ENCODE peak calls at places on chromosomes 11 and 22, in ten cellular contexts. V, W, O, E, A, P, D, T, R and Y are unnamed samples.

GRCh38 chr11:126384053-126384335 is 28.5 kb downstream of the ST3GAL4 start:
- DNase-seq in W (no peak), O (no peak), A (no peak), E (no peak), P (no peak), V (no peak), D (no peak), T (no peak), R (no peak), Y (no peak)

GRCh38 chr11:85620243-85620642 is 6.9 kb downstream of the DLG2 start:
- DNase-seq in W (no peak), V (no peak), T (no peak), E (no peak), R (no peak), D (no peak), P (no peak), A (no peak), O (no peak), Y (no peak)

GRCh38 chr11:69194396-69194795 is 38.7 kb downstream of the SMIM38 start:
- DNase-seq in R (no peak), V (no peak), O (no peak), W (no peak), E (no peak), A (no peak), D (no peak), P (no peak), T (no peak), Y (no peak)

GRCh38 chr11:43736502-43737193 is 56.1 kb downstream of the HSD17B12 start:
- DNase-seq in V (peak), D (no peak), A (no peak), E (no peak), O (no peak), P (no peak), T (no peak), W (no peak), R (no peak), Y (no peak)

GRCh38 chr11:8721740-8722139 is 39.1 kb downstream of the RPL27A start:
- DNase-seq in E (no peak), T (no peak), D (no peak), R (no peak), V (no peak), W (no peak), O (no peak), P (no peak), A (no peak), Y (no peak)

GRCh38 chr11:83282084-83282716 is 4.0 kb downstream of the CCDC90B start:
- DNase-seq in V (no peak), A (no peak), W (no peak), P (no peak), O (no peak), R (no peak), T (no peak), E (no peak), D (no peak), Y (no peak)

GRCh38 chr22:20511578-20512259 is 4.3 kb downstream of the MED15 start:
- DNase-seq in D (no peak), O (no peak), R (no peak), E (no peak), P (no peak), W (no peak), T (no peak), A (no peak), V (no peak), Y (no peak)

GRCh38 chr11:46247664-46248063 is 29.8 kb upstream of the CREB3L1 start:
- DNase-seq in O (no peak), E (peak), A (no peak), T (no peak), R (no peak), P (no peak), V (peak), W (peak), D (peak), Y (no peak)

GRCh38 chr11:123738374-123738773 is 3.1 kb downstream of the ZNF202 start:
- DNase-seq in T (no peak), A (no peak), P (no peak), W (no peak), R (no peak), D (no peak), O (no peak), E (no peak), V (no peak), Y (no peak)

GRCh38 chr11:130214861-130215530 is 55.4 kb downstream of the ST14 start:
- DNase-seq in R (no peak), V (no peak), T (no peak), P (peak), E (no peak), W (no peak), D (no peak), O (peak), A (no peak), Y (no peak)

GRCh38 chr11:117076941-117077659 is 21.1 kb downstream of the SIK3 start:
- DNase-seq in P (no peak), T (no peak), O (no peak), E (peak), R (no peak), V (no peak), D (no peak), W (peak), A (no peak), Y (no peak)

DNA sequence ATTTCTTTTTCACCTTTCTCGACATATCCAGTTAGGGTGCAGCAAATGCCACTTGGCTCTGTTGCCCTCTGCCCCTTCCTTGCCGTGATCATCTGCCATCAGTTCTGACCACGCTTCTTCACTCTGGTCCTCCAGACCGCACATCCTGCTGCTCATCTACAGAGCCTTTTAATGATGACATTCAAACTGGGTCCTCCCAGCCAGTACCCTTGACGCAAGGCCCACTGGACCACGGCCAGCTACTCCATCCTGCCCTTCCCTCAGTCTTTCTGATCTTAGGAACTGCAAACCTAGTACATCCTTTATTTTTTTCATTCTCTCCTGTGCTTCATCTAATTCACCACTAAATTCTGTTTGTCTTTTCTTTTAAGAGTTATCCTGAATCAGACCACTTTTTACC is 551.8 kb downstream of the NTM start:
- DNase-seq in V (no peak), W (no peak), R (no peak), D (no peak), O (no peak), E (no peak), P (no peak), A (no peak), T (no peak), Y (no peak)
- H3K4me3 ChIP-seq in V (no peak), W (no peak), R (no peak), D (no peak), O (no peak), E (no peak), P (no peak), A (no peak), T (no peak), Y (no peak)

DNA sequence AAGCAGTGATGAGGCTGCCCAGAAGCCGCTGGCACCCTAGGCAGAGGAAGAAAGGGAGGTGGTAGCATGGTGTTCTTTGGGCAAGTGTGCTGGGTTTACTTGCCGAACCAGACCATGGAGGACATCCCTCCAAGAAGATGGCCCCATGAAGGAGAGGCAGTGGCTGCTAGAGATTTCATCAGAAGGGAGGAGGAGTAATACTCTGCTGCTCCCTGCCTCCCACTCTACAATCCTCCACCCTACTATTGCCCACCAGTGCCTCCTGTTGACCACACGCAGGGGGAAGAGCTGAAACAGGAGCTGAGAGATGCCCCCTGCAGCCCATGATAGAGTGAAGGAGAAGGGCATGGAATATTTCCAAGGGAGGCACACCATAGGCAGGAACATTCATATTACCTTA is 51.0 kb upstream of the PRSS23 start:
- DNase-seq in P (no peak), E (no peak), R (no peak), A (no peak), D (no peak), W (no peak), V (no peak), O (no peak), T (no peak), Y (no peak)
- TF ChIP-seq CTCF in P (no peak), E (no peak), R (peak), A (no peak), D (no peak), W (peak), V (peak), O (no peak), T (no peak), Y (no peak)

DNA sequence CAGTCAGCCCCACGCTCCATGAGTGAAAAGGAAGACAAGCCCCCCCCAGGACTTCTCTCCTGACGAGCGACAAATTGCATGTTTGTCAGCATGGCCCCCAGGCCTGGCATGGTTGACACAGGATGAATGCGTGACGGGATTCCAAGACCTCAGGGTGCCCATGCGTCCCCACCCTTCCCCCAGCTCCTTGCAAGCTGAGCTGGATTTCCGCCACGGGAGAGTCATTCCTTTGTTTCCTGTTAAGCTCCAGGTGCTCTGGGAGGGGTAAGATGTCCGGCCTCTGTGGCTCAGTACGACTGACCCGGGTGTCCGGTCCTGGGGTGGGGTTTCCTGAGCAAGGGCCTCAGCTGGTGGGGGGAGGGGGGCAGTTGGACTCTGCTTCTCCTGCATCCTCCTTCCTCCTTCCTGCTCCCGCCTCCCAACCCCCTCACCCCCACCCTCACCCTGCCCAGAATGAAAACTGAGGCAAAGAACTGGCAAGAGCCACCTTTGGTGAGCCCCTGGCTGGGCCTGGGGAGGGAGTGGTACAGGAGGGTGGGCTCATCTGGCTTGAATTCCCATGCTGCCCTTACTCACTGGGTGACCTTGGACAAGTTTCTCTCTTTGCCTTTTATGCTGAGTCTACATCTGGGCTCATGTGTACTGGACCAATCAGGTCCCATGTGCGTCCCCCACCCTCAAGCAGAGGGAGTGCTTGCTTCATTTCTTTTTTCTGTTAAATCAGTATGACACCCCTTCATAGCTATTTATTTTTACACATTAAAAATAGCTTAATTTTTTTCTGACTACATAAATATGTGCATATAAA is 2.5 kb downstream of the CDC42EP2 start:
- DNase-seq in A (no peak), D (peak), P (no peak), T (peak), W (peak), R (peak), O (peak), V (no peak), E (no peak), Y (no peak)
- H3K4me3 ChIP-seq in A (peak), D (no peak), P (no peak), T (peak), W (peak), R (peak), O (peak), V (peak), E (no peak), Y (no peak)

DNA sequence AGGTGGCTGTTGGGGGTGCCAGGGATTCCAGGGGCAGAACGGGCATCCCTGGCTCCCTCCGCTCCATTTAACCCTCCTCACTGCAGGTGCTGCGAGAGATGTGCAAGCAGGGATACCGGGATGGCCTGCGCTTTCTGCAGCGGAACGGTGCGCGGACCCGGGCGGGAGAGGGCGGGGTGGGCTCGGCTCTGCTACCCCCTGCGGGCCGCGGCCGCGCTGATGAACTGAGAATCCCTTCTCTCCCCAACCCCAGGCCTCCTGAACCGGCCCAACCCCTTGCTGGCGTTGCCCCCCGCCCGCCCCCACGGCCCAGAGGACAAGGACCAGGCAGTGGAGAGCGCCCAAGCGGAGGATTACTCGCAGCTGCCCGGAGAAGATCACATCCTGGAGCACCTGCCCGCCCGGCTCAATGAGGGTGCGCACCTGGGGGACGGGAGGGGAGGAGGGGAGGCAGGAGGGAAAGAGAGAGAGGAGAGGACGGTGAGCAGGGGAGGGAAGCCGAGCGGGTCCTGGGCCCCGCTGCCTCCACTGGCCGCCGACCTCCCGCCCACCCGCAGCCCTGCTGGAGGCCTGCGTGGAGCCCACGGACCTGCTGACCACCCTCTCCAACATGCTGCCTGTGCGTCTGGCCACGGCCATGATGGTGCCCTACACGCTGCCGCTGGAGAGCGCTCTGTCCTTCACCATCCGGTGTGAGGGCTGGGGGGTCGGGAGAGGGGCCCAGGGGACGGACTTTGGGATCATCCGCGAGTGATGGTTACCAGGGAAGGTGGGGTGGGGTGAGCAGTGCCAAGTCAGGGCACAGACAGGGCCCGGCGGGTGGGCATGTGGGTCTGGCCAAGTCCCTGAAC is 4.1 kb upstream of the CRACR2B start:
- DNase-seq in O (no peak), P (no peak), R (no peak), A (no peak), T (no peak), W (peak), D (no peak), E (no peak), V (no peak), Y (no peak)
- TF ChIP-seq CTCF in O (no peak), P (no peak), R (no peak), A (no peak), T (no peak), W (no peak), D (no peak), E (no peak), V (no peak), Y (no peak)

GRCh38 chr11:27697679-27698275 is 2.5 kb downstream of the BDNF start:
- DNase-seq in W (no peak), O (no peak), D (no peak), V (no peak), R (no peak), P (no peak), T (no peak), A (no peak), E (no peak), Y (no peak)

GRCh38 chr11:27700351-27701261 is at the start of gene BDNF:
- DNase-seq in T (peak), A (no peak), R (no peak), E (no peak), V (no peak), P (no peak), W (no peak), D (no peak), O (no peak), Y (no peak)

GRCh38 chr11:27699926-27700350 is 317 bp downstream of the BDNF start:
- DNase-seq in T (peak), P (no peak), W (no peak), E (no peak), D (no peak), O (no peak), V (no peak), A (no peak), R (no peak), Y (no peak)

GRCh38 chr11:27699242-27699925 is 871 bp downstream of the BDNF start:
- DNase-seq in V (no peak), D (no peak), R (no peak), T (peak), A (no peak), O (no peak), W (no peak), E (no peak), P (no peak), Y (no peak)

DNA sequence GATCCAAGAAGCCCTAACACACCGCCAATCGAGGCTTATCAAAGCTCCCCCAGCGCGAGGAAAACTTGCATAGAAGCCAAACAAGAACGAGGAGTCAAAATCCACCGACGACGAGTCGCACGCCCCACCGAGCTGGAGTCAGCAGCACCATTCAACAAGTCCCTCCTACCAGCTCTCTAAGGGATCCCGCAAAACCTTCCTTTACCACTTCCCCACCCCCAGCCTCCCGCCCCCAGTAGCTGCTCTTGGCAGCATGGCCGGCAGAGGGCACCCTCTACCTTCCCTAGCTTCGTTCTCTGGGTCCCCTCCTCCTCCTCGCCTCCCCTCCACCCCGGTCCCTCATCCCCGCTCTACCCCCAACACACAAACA is 1.4 kb downstream of the BDNF start:
- DNase-seq in W (peak), D (peak), T (peak), A (no peak), E (peak), P (peak), V (peak), O (peak), R (peak), Y (peak)
- H3K4me3 ChIP-seq in W (peak), D (no peak), T (peak), A (peak), E (no peak), P (no peak), V (peak), O (peak), R (peak), Y (no peak)

DNA sequence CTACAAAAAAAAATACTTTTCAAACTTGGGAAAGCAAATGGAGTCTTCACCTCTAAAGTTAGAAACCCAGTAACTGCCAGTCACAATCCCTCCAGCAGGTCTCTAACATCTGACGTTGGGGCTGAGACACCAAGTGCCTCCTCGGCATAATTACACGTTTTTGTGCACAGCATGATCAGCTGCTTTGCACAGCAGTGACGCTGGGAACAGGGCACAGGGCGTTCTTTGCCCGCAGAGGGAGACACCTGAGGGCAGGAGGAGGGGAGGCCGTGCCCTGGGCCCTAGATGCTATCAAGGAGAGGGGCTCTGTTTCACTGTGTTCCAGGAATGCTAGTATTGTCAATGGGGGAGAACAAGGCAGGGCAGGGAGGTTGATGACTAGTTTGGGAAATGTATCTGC is 120.1 kb downstream of the PARVA start:
- DNase-seq in D (no peak), V (no peak), T (no peak), E (no peak), W (no peak), P (no peak), R (no peak), O (no peak), A (no peak), Y (no peak)
- TF ChIP-seq CTCF in D (no peak), V (no peak), T (no peak), E (no peak), W (no peak), P (no peak), R (no peak), O (no peak), A (no peak), Y (no peak)

DNA sequence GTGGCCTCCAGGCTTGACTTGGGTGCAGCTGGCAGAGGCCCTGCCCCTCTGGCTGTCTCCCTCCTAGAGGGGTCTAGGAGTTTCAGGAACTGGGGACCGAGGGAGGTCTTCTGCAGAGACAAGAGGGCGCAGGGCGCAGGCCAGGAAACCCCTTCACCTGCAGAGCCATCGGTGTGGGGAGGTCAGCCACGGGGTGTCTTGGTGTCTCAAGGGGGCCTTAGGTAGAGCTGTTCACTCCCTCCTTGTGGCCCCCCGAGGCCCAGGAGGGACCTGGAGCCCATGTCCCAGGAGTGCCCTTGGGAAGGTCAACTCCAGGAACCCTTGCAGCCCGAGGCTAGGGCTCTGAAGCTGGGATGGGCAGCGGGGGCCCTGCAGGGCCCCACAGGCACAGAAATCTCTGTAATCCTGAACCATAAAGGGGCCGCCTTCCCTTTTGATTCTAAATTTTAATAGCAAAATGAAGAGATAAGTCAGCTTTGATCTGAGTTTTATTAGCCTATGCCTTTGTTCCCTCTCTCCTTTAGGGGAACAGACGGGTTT is 31.4 kb upstream of the TH start:
- DNase-seq in A (no peak), T (peak), E (no peak), V (no peak), D (peak), P (no peak), W (no peak), R (no peak), O (no peak), Y (no peak)
- H3K4me3 ChIP-seq in A (no peak), T (no peak), E (no peak), V (no peak), D (no peak), P (no peak), W (no peak), R (no peak), O (no peak), Y (no peak)

GRCh38 chr22:49312601-49313000 is 515.1 kb downstream of the BRD1 start:
- DNase-seq in E (no peak), D (no peak), V (no peak), O (no peak), P (no peak), W (no peak), R (no peak), T (no peak), A (no peak), Y (no peak)

GRCh38 chr22:49322231-49322630 is 505.4 kb downstream of the BRD1 start:
- DNase-seq in E (no peak), O (no peak), D (no peak), T (peak), A (no peak), W (no peak), P (no peak), V (no peak), R (no peak), Y (no peak)

GRCh38 chr22:49321477-49322055 is 506.1 kb downstream of the BRD1 start:
- DNase-seq in V (no peak), W (no peak), R (no peak), P (no peak), D (no peak), E (no peak), T (peak), A (no peak), O (no peak), Y (no peak)

GRCh38 chr22:49320714-49321476 is 506.8 kb downstream of the BRD1 start:
- DNase-seq in D (no peak), T (peak), P (no peak), W (no peak), E (no peak), V (no peak), O (no peak), A (no peak), R (no peak), Y (no peak)

GRCh38 chr22:49317369-49317768 is 510.3 kb downstream of the BRD1 start:
- DNase-seq in T (no peak), V (no peak), E (no peak), O (no peak), A (no peak), R (no peak), D (no peak), P (no peak), W (no peak), Y (no peak)
- TF ChIP-seq CTCF in T (no peak), V (no peak), E (peak), O (no peak), A (no peak), R (no peak), D (no peak), P (no peak), W (peak), Y (no peak)